ENCODE peak calls at places on chromosome 9, in four cellular contexts. M, S, J and O are unnamed samples.

GRCh38 chr9:85046475-85046874 is 376.9 kb downstream of the NTRK2 start:
- DNase-seq in M (no peak), S (no peak), J (no peak), O (no peak)

GRCh38 chr9:133050142-133050541 is 11.6 kb upstream of the CEL start:
- DNase-seq in M (peak; percentile 38), S (no peak), J (no peak), O (no peak)

GRCh38 chr9:116951588-116952433 is 264.7 kb downstream of the TRIM32 start:
- DNase-seq in M (peak; percentile 97), S (no peak), J (no peak), O (peak; percentile 75)

GRCh38 chr9:104743377-104743985 is 4.0 kb upstream of the NIPSNAP3A start:
- DNase-seq in M (peak; percentile 50), S (no peak), J (no peak), O (peak; percentile 84)

GRCh38 chr9:104864675-104865104 is 63.3 kb downstream of the ABCA1 start:
- DNase-seq in M (peak; percentile 80), S (no peak), J (no peak), O (peak; percentile 72)

GRCh38 chr9:122192261-122192875 is 32.7 kb downstream of the MORN5 start:
- DNase-seq in M (no peak), S (no peak), J (no peak), O (no peak)

GRCh38 chr9:72675586-72675985 is 154.2 kb downstream of the TMC1 start:
- DNase-seq in M (peak; percentile 81), S (no peak), J (no peak), O (peak; percentile 27)

GRCh38 chr9:24351952-24352351 is 193.7 kb downstream of the IZUMO3 start:
- DNase-seq in M (no peak), S (no peak), J (no peak), O (no peak)

GRCh38 chr9:128635266-128636023 is 21.2 kb downstream of the DYNC2I2 start:
- DNase-seq in M (peak; percentile 95), S (peak; percentile 92), J (no peak), O (peak; percentile 97)

GRCh38 chr9:91740713-91741112 is 209.3 kb downstream of the ROR2 start:
- DNase-seq in M (peak; percentile 64), S (peak; percentile 51), J (no peak), O (peak; percentile 64)

GRCh38 chr9:9904021-9904420 is 708.8 kb downstream of the PTPRD start:
- DNase-seq in M (no peak), S (no peak), J (no peak), O (no peak)

GRCh38 chr9:112354081-112354743 is 20.8 kb upstream of the PTBP3 start:
- DNase-seq in M (no peak), S (no peak), J (no peak), O (no peak)

GRCh38 chr9:104903609-104904008 is 24.3 kb downstream of the ABCA1 start:
- DNase-seq in M (peak; percentile 90), S (no peak), J (no peak), O (peak; percentile 48)

GRCh38 chr9:116116411-116116810 is 37.2 kb upstream of the PAPPA start:
- DNase-seq in M (no peak), S (no peak), J (no peak), O (no peak)

GRCh38 chr9:91776409-91777365 is 173.3 kb downstream of the ROR2 start:
- DNase-seq in M (peak; percentile 34), S (no peak), J (no peak), O (peak; percentile 81)

GRCh38 chr9:74824654-74825053 is 63.1 kb downstream of the TRPM6 start:
- DNase-seq in M (peak; percentile 5), S (no peak), J (no peak), O (peak; percentile 88)

GRCh38 chr9:116000748-116001329 is 152.8 kb upstream of the PAPPA start:
- DNase-seq in M (no peak), S (no peak), J (no peak), O (peak; percentile 50)

GRCh38 chr9:93209576-93210323 is 25.8 kb downstream of the WNK2 start:
- DNase-seq in M (no peak), S (no peak), J (no peak), O (no peak)

GRCh38 chr9:93210324-93210973 is 26.5 kb downstream of the WNK2 start:
- DNase-seq in M (no peak), S (no peak), J (no peak), O (no peak)

GRCh38 chr9:93211654-93212001 is 27.7 kb downstream of the WNK2 start:
- DNase-seq in M (no peak), S (no peak), J (no peak), O (no peak)

GRCh38 chr9:93212409-93212808 is 28.5 kb downstream of the WNK2 start:
- DNase-seq in M (no peak), S (no peak), J (no peak), O (no peak)

GRCh38 chr9:93210974-93211653 is 27.2 kb downstream of the WNK2 start:
- DNase-seq in M (no peak), S (no peak), J (no peak), O (no peak)
- TF ChIP-seq CTCF in M (no peak), S (no peak), J (no peak), O (no peak)

GRCh38 chr9:22173959-22174358 is 164.9 kb upstream of the CDKN2B start:
- DNase-seq in M (no peak), S (no peak), J (no peak), O (no peak)

GRCh38 chr9:22171691-22172090 is 162.6 kb upstream of the CDKN2B start:
- DNase-seq in M (no peak), S (no peak), J (no peak), O (no peak)

GRCh38 chr9:22170162-22170932 is 161.2 kb upstream of the CDKN2B start:
- DNase-seq in M (peak; percentile 74), S (no peak), J (no peak), O (peak; percentile 33)

GRCh38 chr9:22170990-22171663 is 162.0 kb upstream of the CDKN2B start:
- DNase-seq in M (no peak), S (no peak), J (no peak), O (no peak)

GRCh38 chr9:22175972-22176545 is 167.0 kb upstream of the CDKN2B start:
- DNase-seq in M (no peak), S (no peak), J (no peak), O (no peak)
- H3K4me3 ChIP-seq in M (no peak overlapping the region), S (no peak overlapping the region), J (no peak overlapping the region), O (no peak overlapping the region)

GRCh38 chr9:14031015-14031414 is 282.9 kb downstream of the NFIB start:
- DNase-seq in M (peak; percentile 67), S (no peak), J (no peak), O (peak; percentile 88)
- TF ChIP-seq CTCF in M (peak; percentile 62), S (no peak), J (no peak), O (peak; percentile 22)

GRCh38 chr9:123234853-123235252 is 33.5 kb downstream of the STRBP start:
- DNase-seq in M (no peak), S (no peak), J (no peak), O (no peak)

GRCh38 chr9:123237220-123237619 is 31.2 kb downstream of the STRBP start:
- DNase-seq in M (no peak), S (no peak), J (no peak), O (no peak)

GRCh38 chr9:123232332-123232731 is 36.1 kb downstream of the STRBP start:
- DNase-seq in M (no peak), S (no peak), J (no peak), O (no peak)

GRCh38 chr9:123238364-123238763 is 30.0 kb downstream of the STRBP start:
- DNase-seq in M (no peak), S (no peak), J (no peak), O (no peak)

GRCh38 chr9:123235448-123235847 is 32.9 kb downstream of the STRBP start:
- DNase-seq in M (no peak), S (no peak), J (no peak), O (no peak)
- H3K4me3 ChIP-seq in M (no peak overlapping the region), S (no peak overlapping the region), J (no peak overlapping the region), O (no peak overlapping the region)

DNA sequence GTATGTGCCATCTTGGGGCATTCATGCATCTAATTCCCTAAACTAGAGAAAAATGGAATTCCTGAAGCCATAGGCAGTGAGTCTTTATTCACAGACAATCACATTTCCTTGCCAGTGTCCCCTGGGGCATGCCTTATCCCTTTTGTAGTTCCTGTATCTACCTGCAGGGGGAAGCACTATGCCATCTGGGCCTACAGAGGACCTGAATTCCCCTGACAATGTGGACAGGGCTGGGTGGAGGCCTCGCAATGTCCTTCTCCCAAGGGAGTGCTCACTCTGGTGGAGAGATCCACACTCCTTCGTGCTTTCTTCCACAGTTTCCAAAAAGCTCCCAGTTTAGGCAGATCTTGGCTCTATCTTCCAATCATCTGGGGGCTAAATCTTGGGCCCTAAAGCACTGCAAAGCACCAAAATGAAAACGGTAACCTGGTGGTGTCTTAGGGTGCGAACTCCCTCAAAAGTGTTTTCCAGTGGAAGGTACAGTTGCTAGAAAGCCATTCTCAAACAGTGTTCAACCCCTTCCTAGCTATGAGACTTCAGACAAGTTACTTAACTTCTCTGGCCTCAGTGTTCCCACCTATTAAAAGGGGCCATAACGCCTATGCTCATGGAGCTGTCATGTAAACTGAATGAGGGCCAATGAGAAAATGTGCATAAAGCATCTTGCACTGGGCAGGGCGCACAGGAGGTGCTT is 17.5 kb downstream of the WHRN start:
- DNase-seq in M (peak; percentile 51), S (no peak), J (peak; percentile 30), O (peak; percentile 70)
- TF ChIP-seq CTCF in M (peak; percentile 85), S (peak; percentile 91), J (peak; percentile 94), O (peak; percentile 82)

GRCh38 chr9:33163433-33164137 is 3.6 kb downstream of the B4GALT1 start:
- DNase-seq in M (no peak), S (no peak), J (no peak), O (no peak)

GRCh38 chr9:33165263-33166151 is 1.6 kb downstream of the B4GALT1 start:
- DNase-seq in M (peak; percentile 85), S (peak; percentile 53), J (no peak), O (peak; percentile 91)

GRCh38 chr9:33162721-33163311 is 4.3 kb downstream of the B4GALT1 start:
- DNase-seq in M (peak; percentile 62), S (no peak), J (no peak), O (peak; percentile 96)

GRCh38 chr9:33166263-33167083 is 663 bp downstream of the B4GALT1 start:
- DNase-seq in M (no peak), S (peak; percentile 58), J (no peak), O (peak; percentile 54)

GRCh38 chr9:33164138-33164809 is 2.9 kb downstream of the B4GALT1 start:
- DNase-seq in M (no peak), S (no peak), J (no peak), O (peak; percentile 58)
- H3K4me3 ChIP-seq in M (peak overlapping the region; percentile 98), S (peak overlapping the region; percentile 73), J (peak overlapping the region; percentile 28), O (peak overlapping the region; percentile 97)